ENCODE peak calls at places on chromosome 10, in seven cellular contexts. Q is HCT116, J is GM12878, X is SK-N-SH, W is H1, M is HepG2, P is K562. Z is an unnamed sample.

GRCh38 chr10:95350212-95350829 is 59.5 kb upstream of the PDLIM1 start:
- DNase-seq in Q (no peak), X (no peak), J (no peak), W (no peak), M (peak), P (no peak), Z (no peak)

GRCh38 chr10:123359539-123359938 is 205.3 kb downstream of the BUB3 start:
- DNase-seq in M (no peak), P (no peak), W (no peak), X (no peak), J (peak), Q (no peak), Z (no peak)

GRCh38 chr10:114874827-114875541 is 53.4 kb downstream of the FHIP2A start:
- DNase-seq in M (peak), Q (no peak), J (no peak), X (peak), W (no peak), P (peak), Z (no peak)

GRCh38 chr10:100942229-100942628 is 27.1 kb upstream of the SEMA4G start:
- DNase-seq in P (no peak), Q (no peak), W (no peak), J (no peak), M (no peak), X (no peak), Z (no peak)

GRCh38 chr10:1217661-1218060 is 161.5 kb downstream of the WDR37 start:
- DNase-seq in J (no peak), W (no peak), P (no peak), X (no peak), Q (no peak), M (no peak), Z (no peak)

GRCh38 chr10:30088178-30088577 is 28.8 kb upstream of the JCAD start:
- DNase-seq in W (no peak), P (no peak), Q (no peak), M (no peak), X (no peak), J (no peak), Z (no peak)

GRCh38 chr10:114684085-114684821 is 26.2 kb upstream of the ABLIM1 start:
- DNase-seq in X (peak), J (no peak), W (no peak), P (no peak), M (peak), Q (no peak), Z (no peak)

GRCh38 chr10:98016781-98017475 is 13.5 kb downstream of the CRTAC1 start:
- DNase-seq in P (no peak), M (no peak), Q (no peak), X (no peak), W (no peak), J (no peak), Z (no peak)

GRCh38 chr10:51651063-51651462 is 48.3 kb downstream of the CSTF2T start:
- DNase-seq in X (no peak), M (no peak), J (no peak), P (no peak), W (no peak), Q (no peak), Z (no peak)

GRCh38 chr10:50596456-50596855 is 27.3 kb downstream of the SGMS1 start:
- DNase-seq in P (no peak), J (no peak), W (no peak), Q (no peak), M (no peak), X (no peak), Z (no peak)

GRCh38 chr10:24882047-24882698 is 70.2 kb downstream of the PRTFDC1 start:
- DNase-seq in W (no peak), Q (no peak), P (no peak), X (no peak), M (no peak), J (peak), Z (no peak)

GRCh38 chr10:102152545-102152890 is 329 bp downstream of the NOLC1 start:
- DNase-seq in X (no peak), W (no peak), J (no peak), Q (no peak), P (no peak), M (no peak), Z (no peak)

GRCh38 chr10:119190353-119190752 is 11.7 kb upstream of the PRDX3 start:
- DNase-seq in Q (peak), W (no peak), X (no peak), P (no peak), M (no peak), J (no peak), Z (peak)

DNA sequence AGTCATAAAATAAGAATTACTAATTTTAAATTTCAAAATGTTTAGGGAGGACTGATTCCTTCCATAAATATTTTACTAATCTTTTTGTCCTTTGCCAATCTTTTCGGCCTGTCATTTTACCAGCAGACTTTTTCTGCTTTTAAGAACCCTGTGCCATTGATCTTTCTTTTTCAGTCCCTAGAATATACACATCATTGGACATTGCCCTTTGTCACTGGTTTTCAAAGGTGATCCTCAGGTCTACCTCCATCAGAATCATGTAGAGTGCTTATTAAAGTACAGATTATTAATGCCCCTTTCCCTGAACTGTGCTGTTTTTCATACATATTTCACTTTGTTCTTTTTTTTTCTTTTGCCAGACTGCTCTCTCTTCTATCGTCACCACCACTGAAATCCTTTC is 43.8 kb downstream of the SHOC2 start:
- DNase-seq in M (no peak), X (no peak), W (no peak), Q (no peak), P (no peak), J (no peak), Z (no peak)
- TF ChIP-seq SIN3A in M (no peak), X (no peak), W (no peak), Q (no peak), P (no peak), J (no peak), Z (no peak)

DNA sequence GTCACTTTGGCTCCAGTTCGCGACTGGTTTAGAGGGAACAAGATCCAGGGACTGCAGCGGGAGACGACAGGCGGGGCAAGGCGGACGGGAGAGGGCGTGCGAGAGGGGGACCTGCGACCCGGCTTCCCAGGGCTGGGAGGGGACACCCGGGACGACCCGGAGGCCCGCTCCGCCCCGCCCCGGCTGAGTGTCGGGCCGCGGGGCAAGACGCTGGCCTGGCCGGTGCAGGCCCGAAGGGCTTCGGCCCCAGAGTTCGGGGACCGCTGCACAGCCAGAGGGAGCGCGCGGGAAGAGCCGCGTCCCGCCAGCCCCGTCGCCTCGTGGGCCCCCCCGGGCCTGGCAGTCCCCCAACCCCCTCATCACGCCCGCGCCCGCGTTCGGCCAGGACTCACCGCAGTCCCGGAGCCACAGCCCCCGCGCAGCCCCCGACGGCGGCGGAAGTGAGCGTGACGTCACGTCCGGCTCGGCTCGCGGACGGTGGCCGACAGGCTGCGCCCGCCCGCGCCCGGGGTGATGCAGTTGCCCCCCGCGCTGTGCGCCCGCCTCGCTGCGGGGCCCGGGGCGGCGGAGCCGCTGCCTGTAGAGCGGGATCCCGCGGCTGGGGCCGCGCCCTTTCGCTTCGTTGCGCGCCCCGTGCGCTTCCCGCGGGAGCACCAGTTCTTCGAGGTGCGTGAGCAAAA is at the start of the genes TUBGCP2 and ZNF511:
- DNase-seq in P (peak), J (no peak), Q (no peak), W (no peak), M (peak), X (peak), Z (no peak)
- TF ChIP-seq CTCF in P (no peak), J (no peak), Q (no peak), W (no peak), M (peak), X (no peak), Z (no peak)

GRCh38 chr10:122053314-122053713 is 64.4 kb downstream of the TACC2 start:
- DNase-seq in P (no peak), X (no peak), Q (no peak), M (no peak), J (no peak), W (no peak), Z (no peak)

GRCh38 chr10:122050316-122050715 is 61.4 kb downstream of the TACC2 start:
- DNase-seq in X (no peak), W (no peak), Q (no peak), J (no peak), M (no peak), P (no peak), Z (no peak)

GRCh38 chr10:122050811-122051210 is 61.8 kb downstream of the TACC2 start:
- DNase-seq in M (no peak), X (no peak), Q (no peak), P (no peak), W (no peak), J (no peak), Z (no peak)

GRCh38 chr10:122052702-122053101 is 63.7 kb downstream of the TACC2 start:
- DNase-seq in M (no peak), W (no peak), Q (no peak), P (no peak), J (no peak), X (no peak), Z (no peak)

GRCh38 chr10:122051609-122052385 is 62.8 kb downstream of the TACC2 start:
- DNase-seq in P (peak), X (no peak), W (no peak), J (no peak), M (peak), Q (peak), Z (no peak)
- TF ChIP-seq SIN3A in P (no peak), X (no peak), W (no peak), J (no peak), M (no peak), Q (no peak), Z (no peak)

DNA sequence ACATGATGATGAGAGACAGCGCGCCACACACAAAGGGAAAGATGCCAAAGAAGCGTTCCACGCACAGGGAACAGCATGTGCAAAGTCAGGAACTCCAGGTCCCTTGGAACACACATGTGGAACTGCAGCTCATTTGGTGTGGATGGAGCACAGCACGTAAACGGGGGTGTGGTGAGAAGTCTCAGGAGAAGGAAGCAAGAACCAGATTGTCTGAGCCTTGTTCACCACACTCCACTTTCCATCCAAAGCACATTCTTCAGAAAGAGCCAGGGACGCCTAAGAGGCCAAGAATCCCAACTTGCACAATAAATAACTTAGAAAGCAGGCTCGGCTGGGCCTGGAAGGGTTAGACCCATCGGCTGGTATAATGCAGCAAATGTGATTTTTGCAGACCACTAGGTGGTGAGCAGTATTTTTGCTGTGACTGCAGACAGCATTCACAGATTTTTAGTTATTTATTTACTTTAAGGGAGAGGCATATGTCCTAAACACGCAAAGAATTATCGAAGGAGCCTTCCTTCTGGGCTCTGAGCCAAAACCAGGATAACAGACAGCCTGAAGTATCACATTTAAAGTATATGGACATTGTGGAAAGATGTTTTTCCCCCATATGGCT is 27.9 kb upstream of the ASCC1 start:
- DNase-seq in X (no peak), P (peak), J (no peak), W (no peak), Q (no peak), M (no peak), Z (no peak)
- TF ChIP-seq CTCF in X (no peak), P (no peak), J (peak), W (no peak), Q (peak), M (peak), Z (no peak)

DNA sequence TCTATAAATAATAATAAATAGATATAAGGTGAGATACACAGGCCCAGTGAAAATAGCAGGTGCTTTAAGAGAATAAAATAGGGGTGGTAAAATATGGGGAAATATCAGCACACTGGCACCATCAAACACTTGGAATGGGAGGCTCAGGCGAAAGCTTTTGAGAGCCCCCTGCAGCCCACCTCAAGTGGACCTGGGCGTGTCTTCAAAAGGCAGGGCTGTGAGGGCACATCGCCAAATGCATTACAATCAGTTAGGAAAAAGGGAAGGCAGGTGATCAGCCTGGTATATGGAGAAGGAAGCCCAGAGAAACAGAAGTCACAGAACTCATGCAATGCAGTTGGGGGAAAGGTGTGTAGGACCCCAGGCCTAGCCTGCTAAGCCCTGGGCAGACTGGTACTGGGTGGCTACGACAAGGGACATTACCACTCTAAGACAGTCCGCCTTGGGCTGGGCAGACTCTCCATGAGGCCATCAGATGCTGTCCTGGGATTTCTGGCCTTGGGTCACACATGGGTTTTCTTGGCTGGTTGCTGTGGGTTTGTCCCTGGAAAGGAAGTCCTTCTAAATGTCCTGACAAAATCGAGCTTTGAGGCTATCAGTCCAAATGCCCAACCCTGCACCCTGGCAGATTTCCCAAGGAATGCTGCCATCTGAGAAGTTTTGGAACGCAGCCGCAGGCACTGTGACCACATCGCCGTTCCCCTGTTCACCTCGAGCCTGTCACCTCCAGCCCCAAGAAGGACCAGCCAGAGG is 330.6 kb downstream of the GRID1 start:
- DNase-seq in M (no peak), J (no peak), P (no peak), X (no peak), W (no peak), Q (no peak), Z (no peak)
- TF ChIP-seq SIN3A in M (no peak), J (no peak), P (no peak), X (no peak), W (no peak), Q (no peak), Z (no peak)

GRCh38 chr10:108112218-108112617 is 947.7 kb upstream of the SORCS1 start:
- DNase-seq in J (no peak), P (no peak), M (no peak), W (peak), Q (no peak), X (peak), Z (no peak)
- TF ChIP-seq CTCF in J (peak), P (no peak), M (no peak), W (peak), Q (peak), X (peak), Z (peak)

GRCh38 chr10:3077940-3078630 is 10.7 kb downstream of the PFKP start:
- DNase-seq in M (no peak), J (no peak), Q (no peak), W (no peak), X (no peak), P (no peak), Z (no peak)
- TF ChIP-seq SIN3A in M (no peak), J (no peak), Q (no peak), W (no peak), X (no peak), P (no peak), Z (no peak)

GRCh38 chr10:74151879-74152722 is 1.1 kb downstream of the ADK start:
- DNase-seq in W (no peak), J (no peak), X (no peak), Q (no peak), P (no peak), M (no peak), Z (no peak)

GRCh38 chr10:74153676-74154075 is 2.7 kb downstream of the ADK start:
- DNase-seq in M (no peak), J (no peak), Q (no peak), W (no peak), P (no peak), X (no peak), Z (no peak)

GRCh38 chr10:74151057-74151878 is at the start of gene ADK:
- DNase-seq in P (peak), J (no peak), M (peak), Q (peak), X (peak), W (peak), Z (no peak)

GRCh38 chr10:74150151-74151056 is at the start of gene AP3M1:
- DNase-seq in M (no peak), X (peak), Q (no peak), J (peak), W (peak), P (peak), Z (peak)

GRCh38 chr10:74153123-74153522 is 2.1 kb downstream of the ADK start:
- DNase-seq in Q (peak), P (peak), J (no peak), W (no peak), X (peak), M (peak), Z (no peak)
- TF ChIP-seq CTCF in Q (peak), P (peak), J (no peak), W (peak), X (peak), M (no peak), Z (no peak)